ENCODE peak calls at places on chromosome 17, in four cellular contexts. L is AG04449, Y is lower lobe of right lung, Z is aorta. O is an unnamed sample.

GRCh38 chr17:18992454-18993130 is 12.0 kb downstream of the FAM83G start:
- DNase-seq in Z (no peak), Y (peak; percentile 80), L (no peak), O (peak; percentile 82)

GRCh38 chr17:8785547-8786412 is 13.4 kb downstream of the MFSD6L start:
- DNase-seq in Y (peak; percentile 79), Z (peak; percentile 96), L (no peak), O (peak; percentile 28)

GRCh38 chr17:17114592-17115225 is 72.5 kb downstream of the MPRIP start:
- DNase-seq in Z (no peak), L (no peak), Y (no peak), O (no peak)

GRCh38 chr17:33266116-33266515 is 27.0 kb downstream of the ASIC2 start:
- DNase-seq in L (peak; percentile 9), Z (no peak), Y (no peak), O (no peak)

GRCh38 chr17:1979182-1979980 is 45.8 kb downstream of the RTN4RL1 start:
- DNase-seq in L (no peak), Y (no peak), Z (no peak), O (no peak)

GRCh38 chr17:83081561-83082201 is 2.3 kb downstream of the METRNL start:
- DNase-seq in Y (peak; percentile 75), L (no peak), Z (peak; percentile 86), O (no peak)

GRCh38 chr17:7927596-7927995 is 2.1 kb downstream of the KCNAB3 start:
- DNase-seq in Z (no peak), Y (no peak), L (no peak), O (no peak)

GRCh38 chr17:18315498-18316360 is 636 bp downstream of the SMCR8 start:
- DNase-seq in L (no peak), Y (no peak), Z (peak; percentile 57), O (peak; percentile 25)

GRCh38 chr17:8979715-8980114 is 14.2 kb upstream of the PIK3R5 start:
- DNase-seq in L (no peak), Y (no peak), Z (no peak), O (no peak)

GRCh38 chr17:227581-228222 is 46.3 kb upstream of the DOC2B start:
- DNase-seq in Z (peak; percentile 24), L (no peak), Y (no peak), O (no peak)

GRCh38 chr17:45584092-45585036 is 93.8 kb upstream of the PLEKHM1 start:
- DNase-seq in Z (peak; percentile 89), Y (peak; percentile 73), L (no peak), O (peak; percentile 70)

GRCh38 chr17:54172654-54173316 is 350.1 kb downstream of the KIF2B start:
- DNase-seq in L (no peak), Z (no peak), Y (no peak), O (peak; percentile 5)

GRCh38 chr17:16428098-16428882 is 12.9 kb downstream of the TRPV2 start:
- DNase-seq in Z (no peak), Y (peak; percentile 70), L (no peak), O (peak; percentile 73)

GRCh38 chr17:59627269-59627668 is 7.6 kb downstream of the CLTC start:
- DNase-seq in L (no peak), Y (no peak), Z (no peak), O (no peak)

GRCh38 chr17:76243826-76244679 is 3.8 kb upstream of the RNF157 start:
- DNase-seq in Z (peak; percentile 52), Y (no peak), L (no peak), O (peak; percentile 63)

GRCh38 chr17:82839617-82840292 is at the start of gene ZNF750:
- DNase-seq in Y (no peak), Z (peak; percentile 69), L (no peak), O (no peak)

GRCh38 chr17:69733171-69734014 is 318.9 kb downstream of the MAP2K6 start:
- DNase-seq in L (peak; percentile 56), Z (peak; percentile 68), Y (no peak), O (no peak)

GRCh38 chr17:33242725-33243124 is 50.4 kb downstream of the ASIC2 start:
- DNase-seq in Z (no peak), Y (no peak), L (no peak), O (no peak)

GRCh38 chr17:63546308-63547082 is 3.8 kb upstream of the DCAF7 start:
- DNase-seq in L (no peak), Y (no peak), Z (peak; percentile 64), O (no peak)

GRCh38 chr17:980406-981291 is 1.1 kb upstream of the NXN start:
- DNase-seq in L (no peak), Z (peak; percentile 85), Y (peak; percentile 78), O (peak; percentile 88)

GRCh38 chr17:38464723-38465419 is 36.6 kb downstream of the ARHGAP23 start:
- DNase-seq in Z (peak; percentile 96), L (peak; percentile 74), Y (peak; percentile 83), O (no peak)

GRCh38 chr17:57892820-57893595 is 43.2 kb upstream of the MRPS23 start:
- DNase-seq in Z (peak; percentile 93), Y (peak; percentile 92), L (peak; percentile 97), O (no peak)

GRCh38 chr17:81931557-81932332 is 4.2 kb upstream of the MAFG start:
- DNase-seq in L (no peak), Z (no peak), Y (no peak), O (no peak)

DNA sequence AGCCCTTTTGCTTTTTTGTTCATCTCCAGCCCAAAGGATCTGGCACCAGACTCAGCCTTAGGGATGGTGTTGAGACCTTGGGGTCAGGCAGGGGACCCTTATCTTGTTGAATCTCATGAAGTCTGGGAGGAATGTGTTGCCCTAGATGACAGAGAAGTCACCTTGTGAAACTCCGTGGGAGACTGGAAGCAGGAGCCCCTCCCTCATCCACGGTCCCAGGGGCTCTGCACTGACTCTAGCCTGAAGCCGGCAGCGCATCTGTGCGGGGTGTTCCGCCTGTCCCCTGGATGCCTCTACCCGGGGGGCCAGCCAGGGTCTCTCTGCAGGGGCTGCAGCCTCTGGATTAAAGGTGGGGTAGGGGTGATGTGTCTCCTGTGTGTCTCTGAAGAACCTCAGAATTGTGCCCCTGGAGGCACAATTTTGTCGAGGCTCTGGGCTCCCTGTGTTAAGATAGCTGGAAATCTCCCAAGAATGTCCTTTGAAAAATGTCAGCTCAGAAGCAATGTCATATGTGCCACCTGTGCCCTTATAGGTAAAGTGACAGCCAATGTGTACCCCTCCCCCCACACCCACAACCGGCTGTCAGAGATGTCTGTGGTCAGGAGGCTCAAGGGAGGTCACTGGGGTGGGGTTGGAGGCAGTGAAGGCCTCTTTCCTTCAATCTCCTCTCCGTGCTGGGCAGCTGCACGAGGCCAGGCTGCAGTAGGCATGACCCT is 32.1 kb upstream of the CDC42EP4 start:
- DNase-seq in Y (no peak), Z (no peak), L (no peak), O (no peak)
- H3K4me3 ChIP-seq in Y (no peak overlapping the region), Z (no peak overlapping the region), L (no peak overlapping the region), O (no peak overlapping the region)

GRCh38 chr17:78878871-78879270 is 24.1 kb downstream of the CEP295NL start:
- DNase-seq in L (no peak), Z (no peak), Y (no peak), O (no peak)
- H3K4me3 ChIP-seq in L (no peak overlapping the region), Z (no peak overlapping the region), Y (no peak overlapping the region), O (peak overlapping the region; percentile 45)

DNA sequence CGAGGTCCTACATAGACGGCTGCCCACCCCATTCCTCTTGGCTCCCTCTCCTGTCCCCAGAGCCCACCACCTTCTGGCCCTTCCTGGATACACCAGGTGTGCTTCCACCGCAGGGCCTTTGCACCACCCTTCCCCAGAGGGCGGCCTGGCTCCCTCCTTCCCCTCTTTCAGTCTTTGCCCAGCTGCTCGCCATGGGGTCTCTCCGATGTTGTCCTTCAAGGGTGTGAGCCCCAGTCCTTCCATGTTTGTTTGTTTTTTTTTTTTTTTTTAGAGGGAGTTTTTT is 4.1 kb downstream of the RNF213 start:
- DNase-seq in Z (no peak), Y (no peak), L (no peak), O (no peak)
- H3K4me3 ChIP-seq in Z (no peak overlapping the region), Y (peak overlapping the region; percentile 99), L (no peak overlapping the region), O (peak overlapping the region; percentile 87)

DNA sequence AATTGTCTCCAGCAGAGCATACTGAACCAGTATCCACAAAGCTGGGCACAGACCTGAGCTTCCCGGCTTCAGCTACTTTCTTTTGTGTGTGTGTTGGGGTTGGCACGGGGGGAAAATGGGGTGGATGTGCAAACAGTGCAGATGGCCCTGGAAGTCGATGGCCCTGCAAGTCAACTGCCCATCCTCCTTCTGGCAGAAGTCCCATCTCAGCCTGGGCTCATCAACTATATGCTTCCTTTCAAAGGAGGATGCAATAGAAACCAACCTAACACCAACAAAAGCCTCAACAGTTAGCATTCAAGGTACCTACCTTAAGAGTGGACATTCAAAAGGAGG is 55.7 kb downstream of the SOX9 start:
- DNase-seq in Z (no peak), L (no peak), Y (no peak), O (no peak)
- H3K4me3 ChIP-seq in Z (no peak overlapping the region), L (no peak overlapping the region), Y (no peak overlapping the region), O (no peak overlapping the region)

GRCh38 chr17:68296217-68297140 is 5.2 kb downstream of the ARSG start:
- DNase-seq in Z (no peak), L (no peak), Y (no peak), O (peak; percentile 84)

GRCh38 chr17:68294617-68295016 is 3.3 kb downstream of the ARSG start:
- DNase-seq in L (no peak), Z (no peak), Y (no peak), O (no peak)

GRCh38 chr17:68294196-68294555 is 2.9 kb downstream of the ARSG start:
- DNase-seq in L (no peak), Z (no peak), Y (no peak), O (no peak)

GRCh38 chr17:68293490-68294195 is 2.3 kb downstream of the ARSG start:
- DNase-seq in Y (no peak), L (no peak), Z (no peak), O (no peak)

GRCh38 chr17:68295086-68295485 is 3.8 kb downstream of the ARSG start:
- DNase-seq in Z (no peak), Y (no peak), L (no peak), O (no peak)
- H3K4me3 ChIP-seq in Z (no peak overlapping the region), Y (no peak overlapping the region), L (no peak overlapping the region), O (no peak overlapping the region)

O was measured in Jurkat, Clone E6-1.